ENCODE peak calls at places on chromosomes 7 and 10, in six cellular contexts. One of them, this sample, is unnamed.

GRCh38 chr10:132836832-132837540 is 51.0 kb upstream of the NKX6-2 start:
- DNase-seq in body of pancreas: peak; percentile 53
- DNase-seq in A549: peak; percentile 41
- DNase-seq in prostate gland: no peak
- DNase-seq in tibial nerve: no peak
- DNase-seq in IMR-90: peak; percentile 4
- DNase-seq in this sample: peak; percentile 78

GRCh38 chr10:133227256-133227655 is 2.8 kb upstream of the UTF1 start:
- DNase-seq in body of pancreas: no peak
- DNase-seq in prostate gland: no peak
- DNase-seq in A549: no peak
- DNase-seq in tibial nerve: no peak
- DNase-seq in IMR-90: no peak
- DNase-seq in this sample: no peak

GRCh38 chr10:15627617-15628196 is 92.0 kb downstream of the ITGA8 start:
- DNase-seq in IMR-90: peak; percentile 13
- DNase-seq in A549: no peak
- DNase-seq in body of pancreas: no peak
- DNase-seq in tibial nerve: no peak
- DNase-seq in prostate gland: no peak
- DNase-seq in this sample: no peak

GRCh38 chr10:91551856-91552255 is 81.0 kb downstream of the PPP1R3C start:
- DNase-seq in prostate gland: no peak
- DNase-seq in tibial nerve: no peak
- DNase-seq in body of pancreas: peak; percentile 65
- DNase-seq in IMR-90: peak; percentile 80
- DNase-seq in A549: peak; percentile 76
- DNase-seq in this sample: no peak

GRCh38 chr7:6530626-6531491 is 20.4 kb downstream of the GRID2IP start:
- DNase-seq in body of pancreas: no peak
- DNase-seq in IMR-90: no peak
- DNase-seq in A549: no peak
- DNase-seq in prostate gland: no peak
- DNase-seq in tibial nerve: no peak
- DNase-seq in this sample: no peak

GRCh38 chr7:7895004-7895650 is 73.5 kb upstream of the GLCCI1 start:
- DNase-seq in tibial nerve: no peak
- DNase-seq in prostate gland: no peak
- DNase-seq in IMR-90: no peak
- DNase-seq in body of pancreas: peak; percentile 41
- DNase-seq in A549: no peak
- DNase-seq in this sample: no peak

GRCh38 chr7:27068316-27068715 is 27.5 kb downstream of the HOXA1 start:
- DNase-seq in body of pancreas: no peak
- DNase-seq in A549: no peak
- DNase-seq in tibial nerve: no peak
- DNase-seq in IMR-90: no peak
- DNase-seq in prostate gland: no peak
- DNase-seq in this sample: no peak

GRCh38 chr7:44057181-44057848 is 8.1 kb downstream of the PGAM2 start:
- DNase-seq in prostate gland: no peak
- DNase-seq in body of pancreas: peak; percentile 3
- DNase-seq in tibial nerve: no peak
- DNase-seq in IMR-90: no peak
- DNase-seq in A549: no peak
- DNase-seq in this sample: no peak

GRCh38 chr7:92567460-92567859 is 22.7 kb downstream of the FAM133B start:
- DNase-seq in tibial nerve: no peak
- DNase-seq in prostate gland: no peak
- DNase-seq in A549: no peak
- DNase-seq in IMR-90: peak; percentile 59
- DNase-seq in body of pancreas: no peak
- DNase-seq in this sample: no peak

GRCh38 chr7:2242541-2243482 is 786 bp downstream of the NUDT1 start:
- DNase-seq in prostate gland: no peak
- DNase-seq in A549: peak; percentile 33
- DNase-seq in body of pancreas: no peak
- DNase-seq in tibial nerve: no peak
- DNase-seq in IMR-90: peak; percentile 20
- DNase-seq in this sample: no peak

GRCh38 chr10:109977382-109977806 is 30.4 kb upstream of the ADD3 start:
- DNase-seq in tibial nerve: no peak
- DNase-seq in body of pancreas: peak; percentile 58
- DNase-seq in prostate gland: no peak
- DNase-seq in IMR-90: no peak
- DNase-seq in A549: peak; percentile 54
- DNase-seq in this sample: no peak

GRCh38 chr7:96778263-96778662 is 68.6 kb upstream of the SEM1 start:
- DNase-seq in IMR-90: no peak
- DNase-seq in A549: no peak
- DNase-seq in prostate gland: no peak
- DNase-seq in body of pancreas: no peak
- DNase-seq in tibial nerve: no peak
- DNase-seq in this sample: no peak

GRCh38 chr10:132698761-132699391 is 87.1 kb downstream of the NKX6-2 start:
- DNase-seq in IMR-90: no peak
- DNase-seq in body of pancreas: no peak
- DNase-seq in A549: no peak
- DNase-seq in prostate gland: no peak
- DNase-seq in tibial nerve: no peak
- DNase-seq in this sample: peak; percentile 80

GRCh38 chr10:11024596-11024995 is 6.9 kb downstream of the CELF2 start:
- DNase-seq in body of pancreas: no peak
- DNase-seq in tibial nerve: no peak
- DNase-seq in prostate gland: no peak
- DNase-seq in A549: no peak
- DNase-seq in IMR-90: no peak
- DNase-seq in this sample: no peak
- TF ChIP-seq POLR2A in body of pancreas: no peak
- TF ChIP-seq POLR2A in tibial nerve: no peak
- TF ChIP-seq POLR2A in prostate gland: no peak
- TF ChIP-seq POLR2A in A549: no peak
- TF ChIP-seq POLR2A in IMR-90: no peak
- TF ChIP-seq POLR2A in this sample: no peak

DNA sequence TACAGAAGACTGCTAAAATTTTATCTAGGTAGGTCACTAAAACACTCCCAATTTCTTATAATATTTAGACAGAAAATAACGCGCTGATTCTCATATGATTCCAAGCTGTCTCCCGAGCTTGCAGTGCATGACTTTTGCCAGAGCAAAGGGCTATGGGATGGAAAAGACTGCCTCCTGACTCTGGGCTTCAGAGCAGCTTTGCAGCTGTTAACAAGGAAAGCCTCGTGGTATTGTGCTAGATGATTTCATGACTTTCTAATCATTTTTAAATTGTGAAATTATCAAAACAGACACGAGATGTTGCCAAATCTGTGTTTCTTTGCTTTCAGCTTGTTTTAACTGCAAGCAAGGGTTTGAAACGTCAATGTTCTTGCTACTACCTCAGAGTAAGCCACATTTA is 238.3 kb downstream of the AGMO start:
- DNase-seq in tibial nerve: no peak
- DNase-seq in IMR-90: no peak
- DNase-seq in A549: no peak
- DNase-seq in prostate gland: no peak
- DNase-seq in body of pancreas: no peak
- DNase-seq in this sample: no peak
- TF ChIP-seq CTCF in tibial nerve: no peak
- TF ChIP-seq CTCF in IMR-90: no peak
- TF ChIP-seq CTCF in A549: no peak
- TF ChIP-seq CTCF in prostate gland: no peak
- TF ChIP-seq CTCF in body of pancreas: no peak
- TF ChIP-seq CTCF in this sample: no peak

DNA sequence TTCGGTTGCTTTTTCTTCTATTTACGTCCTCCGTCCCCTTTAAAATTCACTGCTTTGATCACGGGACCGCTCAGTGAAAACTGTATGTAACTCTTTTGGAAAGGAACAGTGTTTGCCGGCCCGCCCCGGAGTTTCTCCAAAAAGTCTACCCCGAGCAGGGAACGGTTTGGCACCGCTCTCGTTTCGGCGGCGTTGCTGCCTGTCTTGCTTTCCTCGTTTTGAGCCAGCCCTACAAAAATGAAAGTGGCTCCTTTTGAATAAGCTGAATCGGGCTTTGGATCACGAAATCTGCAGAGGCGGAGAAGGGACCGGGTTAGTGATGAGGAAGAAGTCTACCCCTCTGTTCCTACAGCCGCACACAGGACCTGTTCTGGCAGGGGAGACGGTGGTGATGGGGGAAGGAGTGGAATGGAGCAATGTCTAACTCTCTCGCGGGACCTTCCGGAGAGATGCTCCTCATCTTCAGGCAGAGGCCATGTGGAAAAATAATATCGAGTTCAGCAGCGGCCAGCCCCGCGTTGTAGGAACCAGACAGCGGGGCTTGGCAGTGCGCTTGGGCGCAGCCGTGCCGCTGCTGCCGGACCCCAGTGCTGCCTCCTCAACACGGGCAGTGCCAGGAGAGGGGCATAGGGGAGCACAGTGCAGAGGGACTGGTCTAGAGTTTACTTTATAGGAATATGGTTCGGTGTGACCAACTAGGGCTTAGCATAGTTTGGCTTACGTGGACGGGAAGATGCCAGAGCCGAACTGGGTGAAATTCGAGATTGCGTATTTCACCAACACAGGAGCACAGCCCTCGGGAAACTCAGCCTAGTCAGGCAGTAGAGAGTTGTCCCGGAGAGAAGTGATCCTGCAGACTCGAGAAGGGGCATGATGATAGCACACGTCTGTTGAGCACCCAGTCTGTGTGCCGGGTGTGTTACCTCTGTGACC is 1.4 kb downstream of the HTRA1 start:
- DNase-seq in prostate gland: peak; percentile 39
- DNase-seq in tibial nerve: no peak
- DNase-seq in A549: no peak
- DNase-seq in IMR-90: peak; percentile 51
- DNase-seq in body of pancreas: peak; percentile 43
- DNase-seq in this sample: peak; percentile 68
- TF ChIP-seq POLR2A in prostate gland: no peak
- TF ChIP-seq POLR2A in tibial nerve: no peak
- TF ChIP-seq POLR2A in A549: no peak
- TF ChIP-seq POLR2A in IMR-90: no peak
- TF ChIP-seq POLR2A in body of pancreas: no peak
- TF ChIP-seq POLR2A in this sample: no peak

GRCh38 chr10:59464483-59464882 is 102.1 kb upstream of the FAM13C start:
- DNase-seq in IMR-90: no peak
- DNase-seq in body of pancreas: no peak
- DNase-seq in prostate gland: no peak
- DNase-seq in tibial nerve: no peak
- DNase-seq in A549: no peak
- DNase-seq in this sample: no peak

GRCh38 chr10:59463909-59464308 is 101.6 kb upstream of the FAM13C start:
- DNase-seq in body of pancreas: no peak
- DNase-seq in prostate gland: no peak
- DNase-seq in A549: no peak
- DNase-seq in IMR-90: no peak
- DNase-seq in tibial nerve: no peak
- DNase-seq in this sample: no peak

GRCh38 chr10:59460601-59461000 is 98.3 kb upstream of the FAM13C start:
- DNase-seq in prostate gland: no peak
- DNase-seq in A549: no peak
- DNase-seq in body of pancreas: no peak
- DNase-seq in tibial nerve: no peak
- DNase-seq in IMR-90: no peak
- DNase-seq in this sample: no peak

GRCh38 chr10:59470570-59470969 is 108.2 kb upstream of the FAM13C start:
- DNase-seq in tibial nerve: no peak
- DNase-seq in prostate gland: no peak
- DNase-seq in A549: no peak
- DNase-seq in body of pancreas: no peak
- DNase-seq in IMR-90: no peak
- DNase-seq in this sample: no peak

DNA sequence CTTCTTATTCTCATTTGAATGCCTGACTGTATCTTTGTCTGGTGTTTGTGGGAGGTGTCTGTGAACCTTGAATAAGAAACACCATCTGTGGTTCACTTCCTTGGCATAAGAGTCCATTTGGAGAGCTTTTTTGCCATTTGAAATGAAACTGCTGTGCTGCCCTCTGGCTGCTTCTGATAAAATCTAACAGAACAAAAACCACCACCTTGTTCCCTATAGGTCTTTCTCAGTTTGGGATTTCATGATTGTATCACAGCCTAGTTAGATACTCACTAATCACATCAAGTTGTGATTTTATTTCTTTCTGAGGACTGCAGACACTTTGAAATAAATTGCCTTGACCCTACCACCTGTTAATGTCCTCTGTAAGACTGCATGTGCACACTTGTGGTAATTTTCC is 102.7 kb upstream of the FAM13C start:
- DNase-seq in tibial nerve: no peak
- DNase-seq in IMR-90: peak; percentile 53
- DNase-seq in body of pancreas: no peak
- DNase-seq in prostate gland: no peak
- DNase-seq in A549: peak; percentile 2
- DNase-seq in this sample: no peak
- TF ChIP-seq CTCF in tibial nerve: no peak
- TF ChIP-seq CTCF in IMR-90: peak; percentile 40
- TF ChIP-seq CTCF in body of pancreas: peak; percentile 7
- TF ChIP-seq CTCF in prostate gland: no peak
- TF ChIP-seq CTCF in A549: peak; percentile 16
- TF ChIP-seq CTCF in this sample: no peak